ENCODE peak calls at places on chromosome 19, in four cellular contexts. J is HepG2, R is SK-N-SH, O is GM12878. P is an unnamed sample.

GRCh38 chr19:21022996-21023395 is 2.5 kb downstream of the ZNF430 start:
- DNase-seq in O (no peak), J (peak), R (no peak), P (peak)

GRCh38 chr19:17553256-17553655 is 2.2 kb upstream of the COLGALT1 start:
- DNase-seq in O (no peak), J (no peak), R (no peak), P (peak)

GRCh38 chr19:17581211-17581874 is 25.9 kb downstream of the COLGALT1 start:
- DNase-seq in R (no peak), J (no peak), O (no peak), P (no peak)

GRCh38 chr19:44846455-44847143 is 502 bp downstream of the NECTIN2 start:
- DNase-seq in R (peak), J (no peak), O (no peak), P (peak)

GRCh38 chr19:461664-462551 is 1.1 kb upstream of the SHC2 start:
- DNase-seq in O (no peak), J (peak), R (peak), P (peak)

GRCh38 chr19:52170304-52170703 is 1.1 kb downstream of the ZNF836 start:
- DNase-seq in J (no peak), O (no peak), R (no peak), P (no peak)

GRCh38 chr19:55461974-55462628 is 659 bp upstream of the ISOC2 start:
- DNase-seq in R (peak), O (no peak), J (peak), P (peak)

GRCh38 chr19:45547965-45548609 is 36.5 kb downstream of the OPA3 start:
- DNase-seq in J (no peak), O (no peak), R (no peak), P (no peak)

GRCh38 chr19:39405930-39406655 is 554 bp upstream of the ZFP36 start:
- DNase-seq in O (no peak), J (no peak), R (no peak), P (no peak)

GRCh38 chr19:3440082-3440481 is 40.2 kb downstream of the SMIM24 start:
- DNase-seq in O (no peak), R (peak), J (peak), P (peak)

GRCh38 chr19:18437481-18438330 is at the start of gene ISYNA1:
- DNase-seq in R (peak), O (no peak), J (peak), P (peak)

GRCh38 chr19:38977445-38978314 is 2.1 kb upstream of the FBXO17 start:
- DNase-seq in O (peak), J (no peak), R (no peak), P (no peak)

GRCh38 chr19:14061081-14061749 is 661 bp downstream of the PALM3 start:
- DNase-seq in R (peak), J (peak), O (no peak), P (peak)

GRCh38 chr19:17528610-17529009 is 17.2 kb downstream of the PGLS start:
- DNase-seq in J (no peak), O (no peak), R (no peak), P (no peak)

GRCh38 chr19:801861-802496 is 4.7 kb downstream of the PTBP1 start:
- DNase-seq in O (no peak), J (no peak), R (no peak), P (no peak)

GRCh38 chr19:43818500-43818899 is 8.6 kb upstream of the ZNF283 start:
- DNase-seq in J (no peak), O (no peak), R (no peak), P (no peak)

GRCh38 chr19:12749938-12750521 is 1.6 kb upstream of the BEST2 start:
- DNase-seq in O (no peak), R (peak), J (no peak), P (no peak)

GRCh38 chr19:55325172-55325571 is at the start of gene TMEM150B:
- DNase-seq in J (no peak), O (no peak), R (no peak), P (peak)

GRCh38 chr19:39518975-39519374 is 4.0 kb downstream of the SELENOV start:
- DNase-seq in O (no peak), R (no peak), J (no peak), P (peak)

GRCh38 chr19:52140077-52140710 is 456 bp upstream of the ZNF616 start:
- DNase-seq in J (peak), R (no peak), O (no peak), P (no peak)

GRCh38 chr19:54209058-54209747 is 8.5 kb downstream of the RPS9 start:
- DNase-seq in J (no peak), R (peak), O (no peak), P (no peak)

GRCh38 chr19:37309834-37310575 is 60.9 kb upstream of the ZNF527 start:
- DNase-seq in O (no peak), R (peak), J (no peak), P (no peak)

GRCh38 chr19:1754651-1755466 is 1.6 kb downstream of the ONECUT3 start:
- DNase-seq in J (no peak), R (no peak), O (no peak), P (no peak)

GRCh38 chr19:49936549-49936948 is 7.2 kb upstream of the NUP62 start:
- DNase-seq in R (no peak), O (no peak), J (no peak), P (no peak)

GRCh38 chr19:23415561-23416191 is 20.4 kb upstream of the ZNF91 start:
- DNase-seq in O (no peak), R (peak), J (no peak), P (no peak)

GRCh38 chr19:30363073-30363472 is 9.1 kb upstream of the ZNF536 start:
- DNase-seq in O (no peak), J (no peak), R (no peak), P (no peak)
- TF ChIP-seq ZBTB33 in O (no peak), J (no peak), R (no peak), P (no peak)

DNA sequence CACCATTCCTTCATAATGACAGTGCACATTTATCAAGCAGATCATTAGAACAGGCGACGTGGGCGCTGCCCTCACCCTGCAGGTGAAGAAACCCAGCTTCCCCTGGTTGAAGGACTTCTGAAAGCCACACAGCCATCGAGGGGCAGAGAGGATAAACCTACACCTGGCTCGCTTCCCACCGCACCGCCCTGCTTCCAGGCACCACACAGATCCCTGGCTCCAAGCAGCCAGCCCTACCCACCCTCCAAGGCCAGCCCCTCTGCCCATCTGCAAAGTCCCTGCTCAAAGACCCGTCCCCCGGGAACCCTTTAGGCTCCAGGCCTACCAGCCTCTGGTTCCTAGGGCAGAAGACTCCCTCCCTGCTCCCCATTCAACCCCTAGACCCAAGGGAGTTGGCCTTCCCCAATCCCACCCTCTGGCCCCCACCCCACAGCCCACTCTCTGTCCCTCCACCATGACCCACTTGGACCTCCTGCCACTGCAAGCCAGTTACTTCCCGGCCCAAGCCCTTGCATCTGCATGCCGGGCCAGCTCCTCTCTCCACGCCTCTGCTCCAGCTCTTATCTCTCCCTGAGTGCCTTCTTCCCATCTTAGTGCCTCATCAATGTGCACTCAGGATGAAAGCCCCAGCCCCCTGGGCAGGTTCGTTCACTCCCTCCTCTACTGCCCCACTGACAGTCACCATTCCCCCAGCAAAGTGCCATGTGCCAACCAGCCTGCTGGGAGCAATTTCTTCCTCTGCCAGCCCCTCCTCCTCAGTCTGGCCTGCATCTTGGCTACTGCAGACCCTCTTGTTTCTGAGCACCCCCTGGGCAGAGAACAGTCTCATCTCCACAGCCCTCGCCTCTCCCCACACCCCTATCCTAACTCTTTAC is 28.0 kb downstream of the PEPD start:
- DNase-seq in R (peak), O (no peak), J (no peak), P (no peak)
- TF ChIP-seq SMC3 in R (no peak), O (no peak), J (no peak), P (no peak)

GRCh38 chr19:47660435-47660832 is 51.5 kb downstream of the BICRA start:
- DNase-seq in R (no peak), O (no peak), J (peak), P (no peak)
- TF ChIP-seq ZBTB33 in R (no peak), O (no peak), J (no peak), P (no peak)

DNA sequence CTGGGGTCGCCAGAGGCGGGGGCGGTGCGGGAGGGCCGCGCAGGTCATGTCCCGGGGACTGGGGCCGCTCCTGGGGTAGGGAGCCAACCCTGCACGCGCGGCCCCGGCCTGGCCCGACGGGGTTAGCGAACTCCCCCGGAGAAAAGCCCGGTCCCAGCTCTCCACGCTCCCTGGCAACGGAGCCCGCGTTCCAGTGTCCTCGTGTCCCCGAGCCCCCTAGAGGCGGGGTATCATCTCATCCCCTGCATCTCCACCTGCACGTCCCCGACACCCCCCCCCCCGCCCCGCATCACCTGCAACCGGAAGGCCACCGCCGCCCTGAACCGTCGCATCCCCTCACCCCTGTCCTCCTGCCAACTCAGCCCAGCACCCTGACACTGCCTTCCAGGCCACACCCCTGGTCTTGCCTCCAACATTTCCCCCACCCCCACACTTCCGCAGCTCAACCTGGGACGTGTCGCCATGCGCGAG is 2.7 kb downstream of the WDR88 start:
- DNase-seq in R (peak), J (no peak), O (no peak), P (peak)
- TF ChIP-seq SMC3 in R (no peak), J (no peak), O (no peak), P (no peak)

GRCh38 chr19:5867201-5868136 is 2.9 kb downstream of the FUT5 start:
- DNase-seq in R (no peak), J (no peak), O (no peak), P (peak)

GRCh38 chr19:5873617-5874199 is 3.4 kb upstream of the FUT5 start:
- DNase-seq in O (no peak), J (no peak), R (peak), P (no peak)

GRCh38 chr19:5865772-5866171 is 4.6 kb downstream of the FUT5 start:
- DNase-seq in O (no peak), R (peak), J (no peak), P (no peak)

GRCh38 chr19:5870986-5871394 is 650 bp upstream of the FUT5 start:
- DNase-seq in O (no peak), J (peak), R (peak), P (no peak)
- TF ChIP-seq ZBTB33 in O (no peak), J (peak), R (no peak), P (no peak)

DNA sequence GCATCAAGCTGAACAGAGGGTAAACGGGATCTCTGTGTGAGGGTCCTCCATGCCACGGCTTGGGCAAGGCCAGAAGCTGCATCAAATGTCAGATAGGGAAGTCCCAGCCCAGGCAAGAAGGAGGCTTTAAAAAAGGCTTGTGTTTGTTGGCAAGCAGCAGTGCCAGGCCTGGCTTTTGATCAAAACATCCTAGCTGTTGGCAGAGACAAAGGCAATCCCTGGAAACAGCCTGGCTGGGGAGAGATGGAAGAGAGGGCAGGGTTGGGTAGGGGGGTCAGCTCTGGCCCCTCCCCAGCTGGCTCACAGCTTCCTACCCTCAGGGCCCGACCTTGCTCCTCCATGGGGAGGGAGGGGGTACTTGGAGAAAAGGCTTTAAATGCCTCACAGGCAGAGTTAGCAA is 61.8 kb upstream of the KCTD15 start:
- DNase-seq in O (no peak), R (peak), J (no peak), P (no peak)
- TF ChIP-seq SMC3 in O (no peak), R (no peak), J (no peak), P (no peak)